ENCODE peak calls at places on chromosomes 13 and 19, in nine cellular contexts. J is thyroid gland, Y is IMR-90, Z is right lobe of liver, N is transverse colon, O is uterus, P is suprapubic skin, I is H1, T is tibial nerve. Q is an unnamed sample.

GRCh38 chr13:76609643-76610042 is 276.6 kb downstream of the KCTD12 start:
- DNase-seq in I (no peak), J (no peak), O (no peak), Y (no peak), N (no peak), Z (no peak), T (no peak), P (no peak), Q (no peak)

GRCh38 chr13:110262944-110263343 is 44.0 kb downstream of the COL4A1 start:
- DNase-seq in O (no peak), Y (no peak), T (no peak), P (no peak), Z (no peak), J (no peak), N (no peak), I (no peak), Q (no peak)

GRCh38 chr13:37168922-37169321 is 63.5 kb upstream of the CSNK1A1L start:
- DNase-seq in P (no peak), O (no peak), T (no peak), J (no peak), Z (no peak), N (no peak), Y (no peak), I (no peak), Q (no peak)

GRCh38 chr19:20558011-20558410 is 7.6 kb downstream of the ZNF737 start:
- DNase-seq in P (no peak), O (no peak), Y (no peak), Z (no peak), T (no peak), I (no peak), N (no peak), J (peak), Q (no peak)

GRCh38 chr19:41373993-41374392 is 2.3 kb upstream of the TMEM91 start:
- DNase-seq in T (peak), Z (no peak), I (no peak), Y (peak), P (peak), N (peak), J (peak), O (peak), Q (no peak)

GRCh38 chr13:109883181-109884180 is 97.1 kb upstream of the IRS2 start:
- DNase-seq in N (peak), Z (no peak), Y (no peak), I (no peak), T (no peak), O (no peak), J (no peak), P (no peak), Q (no peak)

GRCh38 chr13:111204438-111205177 is 89.5 kb downstream of the ARHGEF7 start:
- DNase-seq in I (no peak), N (no peak), J (peak), T (peak), Y (peak), P (no peak), Z (no peak), O (peak), Q (no peak)

GRCh38 chr13:50370303-50370950 is 355.2 kb downstream of the KCNRG start:
- DNase-seq in T (no peak), I (no peak), Z (no peak), P (no peak), J (no peak), N (no peak), O (no peak), Y (no peak), Q (no peak)

GRCh38 chr13:112802808-112803207 is 113.0 kb downstream of the ATP11A start:
- DNase-seq in P (no peak), I (no peak), T (no peak), J (no peak), N (no peak), Y (no peak), Z (no peak), O (no peak), Q (no peak)

GRCh38 chr13:40666905-40667621 is 622 bp upstream of the FOXO1 start:
- DNase-seq in O (peak), I (no peak), N (peak), P (peak), J (peak), Z (peak), T (peak), Y (no peak), Q (peak)

GRCh38 chr19:38899447-38900219 is at the start of the genes NFKBIB and SIRT2:
- DNase-seq in I (peak), J (peak), P (peak), Y (peak), O (peak), Z (peak), N (peak), T (peak), Q (peak)

DNA sequence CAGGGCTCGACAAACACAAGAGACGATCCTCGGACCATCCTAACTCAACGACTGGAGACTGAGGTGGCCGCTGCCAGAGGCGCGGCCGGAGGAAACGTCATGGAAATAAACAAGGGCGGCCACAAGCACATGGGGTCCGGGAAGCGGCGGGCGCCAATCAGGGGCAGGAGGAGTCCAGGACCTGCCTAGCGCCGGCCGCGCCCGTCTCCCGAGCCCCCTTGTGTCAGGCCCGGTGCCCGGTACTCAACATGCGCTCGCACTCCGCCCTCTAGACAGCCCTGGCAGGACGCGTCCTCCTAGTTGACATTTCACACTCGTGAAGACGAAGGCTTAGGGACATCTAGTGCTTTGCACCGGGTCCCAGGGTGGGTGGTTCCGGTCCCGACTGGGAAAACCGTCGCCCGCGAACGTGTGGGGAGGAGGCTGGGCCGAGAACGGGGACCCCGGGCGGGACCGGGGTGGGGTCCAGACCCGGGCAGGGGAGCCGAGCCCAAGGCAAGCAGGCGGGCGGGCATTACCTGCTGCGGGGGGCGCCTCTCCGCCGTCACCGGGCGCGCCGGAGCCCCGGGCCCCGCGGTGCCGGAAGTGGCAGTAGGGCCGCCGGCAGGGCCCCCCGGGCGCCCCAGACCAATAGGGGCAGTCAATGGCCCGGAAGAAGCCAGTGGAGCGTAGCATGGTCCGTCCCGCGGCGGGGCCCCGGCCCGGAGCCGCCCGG is 442 bp downstream of the REXO1 start:
- DNase-seq in Y (peak), P (no peak), N (peak), J (peak), O (peak), Z (peak), I (no peak), T (no peak), Q (peak)
- TF ChIP-seq POLR2A in Y (peak), P (no peak), N (peak), J (no peak), O (no peak), Z (no peak), I (no peak), T (no peak), Q (no peak)

GRCh38 chr19:11848200-11848593 is 329 bp upstream of the ZNF439 start:
- DNase-seq in I (no peak), P (no peak), N (no peak), J (no peak), Z (no peak), O (no peak), T (no peak), Y (no peak), Q (peak)
- H3K4me3 ChIP-seq in I (no peak), P (peak), N (peak), J (no peak), Z (no peak), O (peak), T (peak), Y (peak), Q (peak)

GRCh38 chr13:113864303-113864890 is 521 bp upstream of the GAS6 start:
- DNase-seq in I (no peak), P (peak), T (no peak), O (peak), J (no peak), Y (peak), Z (no peak), N (no peak), Q (no peak)

GRCh38 chr13:113861433-113862030 is 2.3 kb downstream of the GAS6 start:
- DNase-seq in T (no peak), O (peak), N (no peak), I (no peak), Z (no peak), P (peak), Y (no peak), J (no peak), Q (no peak)

GRCh38 chr13:113862191-113862765 is 1.6 kb downstream of the GAS6 start:
- DNase-seq in T (no peak), J (no peak), N (no peak), P (peak), O (peak), Z (no peak), Y (peak), I (no peak), Q (no peak)

GRCh38 chr13:113863511-113864302 is at the start of gene GAS6:
- DNase-seq in J (peak), O (peak), N (peak), I (no peak), Z (no peak), P (peak), T (no peak), Y (no peak), Q (no peak)

GRCh38 chr13:113862766-113863510 is 938 bp downstream of the GAS6 start:
- DNase-seq in O (peak), J (peak), T (no peak), Y (no peak), P (peak), N (peak), Z (no peak), I (no peak), Q (no peak)
- TF ChIP-seq POLR2A in O (no peak), J (peak), T (no peak), Y (no peak), P (no peak), N (peak), Z (no peak), I (no peak), Q (no peak)

GRCh38 chr13:32736648-32737047 is 150.4 kb downstream of the PDS5B start:
- DNase-seq in N (no peak), J (no peak), P (no peak), T (no peak), I (no peak), Y (no peak), O (no peak), Z (no peak), Q (no peak)
- H3K4me3 ChIP-seq in N (peak), J (no peak), P (peak), T (no peak), I (no peak), Y (no peak), O (no peak), Z (peak), Q (peak)

GRCh38 chr19:48169974-48170803 is at the start of the genes LIG1 and ZSWIM9:
- DNase-seq in P (peak), I (peak), T (peak), Y (peak), J (peak), Z (peak), O (peak), N (peak), Q (peak)
- TF ChIP-seq POLR2A in P (no peak), I (no peak), T (no peak), Y (peak), J (peak), Z (peak), O (peak), N (peak), Q (peak)